ENCODE peak calls at places on chromosomes 12 and 14, in six cellular contexts. I is AG10803, V is MG63, T is HepG2, J is NCI-H446 treated with DMSO at 0.1 percent for 48 hours, N is aorta. K is an unnamed sample.

GRCh38 chr12:8894378-8894777 is 19.9 kb upstream of the PHC1 start:
- DNase-seq in N (no peak), I (no peak), J (no peak), V (no peak), T (no peak), K (no peak)

GRCh38 chr14:88815980-88816379 is 8.5 kb upstream of the TTC8 start:
- DNase-seq in N (no peak), V (no peak), T (no peak), J (no peak), I (no peak), K (no peak)

GRCh38 chr12:47983541-47984115 is 20.2 kb downstream of the TMEM106C start:
- DNase-seq in V (no peak), I (no peak), N (no peak), J (no peak), T (no peak), K (no peak)

GRCh38 chr12:110050927-110051326 is 2.6 kb upstream of the C12orf76 start:
- DNase-seq in I (no peak), V (no peak), J (no peak), T (no peak), N (no peak), K (no peak)

GRCh38 chr14:32561520-32561919 is 232.4 kb downstream of the AKAP6 start:
- DNase-seq in I (peak), V (peak), T (no peak), N (no peak), J (no peak), K (peak)

GRCh38 chr12:51183816-51184215 is 10.9 kb upstream of the TFCP2 start:
- DNase-seq in J (peak), N (no peak), T (no peak), I (peak), V (peak), K (peak)

GRCh38 chr12:56020437-56021189 is at the start of gene IKZF4:
- DNase-seq in N (peak), J (no peak), T (no peak), V (no peak), I (peak), K (no peak)

GRCh38 chr12:121925361-121925725 is 7.0 kb downstream of the CFAP251 start:
- DNase-seq in N (no peak), I (peak), J (no peak), V (no peak), T (no peak), K (no peak)

GRCh38 chr14:97486601-97487120 is 689.5 kb downstream of the VRK1 start:
- DNase-seq in I (no peak), V (no peak), T (no peak), J (no peak), N (no peak), K (no peak)

GRCh38 chr14:106842687-106843086 is 1316.3 kb downstream of the TMEM121 start:
- DNase-seq in N (no peak), I (no peak), V (no peak), T (peak), J (no peak), K (no peak)

GRCh38 chr12:20257311-20257710 is 111.0 kb upstream of the PDE3A start:
- DNase-seq in J (no peak), N (no peak), I (no peak), T (no peak), V (no peak), K (no peak)

GRCh38 chr14:85528080-85528881 is 1.7 kb upstream of the FLRT2 start:
- DNase-seq in I (peak), J (no peak), T (peak), V (peak), N (no peak), K (peak)

K was measured in SJSA1.